ENCODE peak calls at places on chromosomes 1 and 21, in seven cellular contexts. One of them, this sample, is unnamed.

GRCh38 chr21:33169360-33169759 is 60.4 kb upstream of the IFNAR2 start:
- DNase-seq in HCT116: no peak
- DNase-seq in K562: no peak
- DNase-seq in HepG2: no peak
- DNase-seq in GM12878: no peak
- DNase-seq in H1: no peak
- DNase-seq in SK-N-SH: no peak
- DNase-seq in this sample: no peak

GRCh38 chr1:68319907-68320306 is 87.6 kb upstream of the WLS start:
- DNase-seq in HCT116: no peak
- DNase-seq in K562: no peak
- DNase-seq in HepG2: no peak
- DNase-seq in GM12878: no peak
- DNase-seq in H1: no peak
- DNase-seq in SK-N-SH: no peak
- DNase-seq in this sample: no peak

GRCh38 chr21:44666401-44667320 is at the start of gene KRTAP12-2:
- DNase-seq in HCT116: no peak
- DNase-seq in K562: no peak
- DNase-seq in HepG2: no peak
- DNase-seq in GM12878: no peak
- DNase-seq in H1: no peak
- DNase-seq in SK-N-SH: no peak
- DNase-seq in this sample: no peak

GRCh38 chr1:26879793-26880192 is 10.3 kb downstream of the GPN2 start:
- DNase-seq in HCT116: no peak
- DNase-seq in K562: no peak
- DNase-seq in HepG2: no peak
- DNase-seq in GM12878: no peak
- DNase-seq in H1: no peak
- DNase-seq in SK-N-SH: no peak
- DNase-seq in this sample: no peak

GRCh38 chr1:10696977-10697376 is 99.5 kb downstream of the CASZ1 start:
- DNase-seq in HCT116: no peak
- DNase-seq in K562: no peak
- DNase-seq in HepG2: no peak
- DNase-seq in GM12878: no peak
- DNase-seq in H1: no peak
- DNase-seq in SK-N-SH: no peak
- DNase-seq in this sample: no peak

GRCh38 chr1:67952071-67952470 is 98.4 kb downstream of the DIRAS3 start:
- DNase-seq in HCT116: no peak
- DNase-seq in K562: no peak
- DNase-seq in HepG2: no peak
- DNase-seq in GM12878: no peak
- DNase-seq in H1: no peak
- DNase-seq in SK-N-SH: no peak
- DNase-seq in this sample: no peak

GRCh38 chr1:117780981-117781475 is 148.4 kb downstream of the GDAP2 start:
- DNase-seq in HCT116: no peak
- DNase-seq in K562: no peak
- DNase-seq in HepG2: no peak
- DNase-seq in GM12878: no peak
- DNase-seq in H1: no peak
- DNase-seq in SK-N-SH: peak
- DNase-seq in this sample: peak

GRCh38 chr1:28354121-28354520 is 15.4 kb upstream of the PHACTR4 start:
- DNase-seq in HCT116: no peak
- DNase-seq in K562: no peak
- DNase-seq in HepG2: no peak
- DNase-seq in GM12878: no peak
- DNase-seq in H1: no peak
- DNase-seq in SK-N-SH: no peak
- DNase-seq in this sample: no peak

GRCh38 chr1:181442181-181442525 is 41.2 kb upstream of the CACNA1E start:
- DNase-seq in HCT116: no peak
- DNase-seq in K562: no peak
- DNase-seq in HepG2: no peak
- DNase-seq in GM12878: no peak
- DNase-seq in H1: no peak
- DNase-seq in SK-N-SH: no peak
- DNase-seq in this sample: no peak

GRCh38 chr1:225766967-225767413 is 10.6 kb upstream of the SRP9 start:
- DNase-seq in HCT116: no peak
- DNase-seq in K562: peak
- DNase-seq in HepG2: peak
- DNase-seq in GM12878: no peak
- DNase-seq in H1: no peak
- DNase-seq in SK-N-SH: peak
- DNase-seq in this sample: no peak

GRCh38 chr1:35298464-35298863 is 30.0 kb downstream of the ZMYM4 start:
- DNase-seq in HCT116: no peak
- DNase-seq in K562: no peak
- DNase-seq in HepG2: peak
- DNase-seq in GM12878: peak
- DNase-seq in H1: no peak
- DNase-seq in SK-N-SH: peak
- DNase-seq in this sample: peak

GRCh38 chr1:30675761-30676160 is 47.6 kb downstream of the MATN1 start:
- DNase-seq in HCT116: no peak
- DNase-seq in K562: no peak
- DNase-seq in HepG2: no peak
- DNase-seq in GM12878: no peak
- DNase-seq in H1: no peak
- DNase-seq in SK-N-SH: no peak
- DNase-seq in this sample: no peak

GRCh38 chr1:36884801-36885200 is 149.5 kb downstream of the GRIK3 start:
- DNase-seq in HCT116: no peak
- DNase-seq in K562: no peak
- DNase-seq in HepG2: no peak
- DNase-seq in GM12878: no peak
- DNase-seq in H1: no peak
- DNase-seq in SK-N-SH: no peak
- DNase-seq in this sample: no peak

GRCh38 chr1:48923116-48923515 is 146.4 kb upstream of the BEND5 start:
- DNase-seq in HCT116: no peak
- DNase-seq in K562: no peak
- DNase-seq in HepG2: no peak
- DNase-seq in GM12878: no peak
- DNase-seq in H1: no peak
- DNase-seq in SK-N-SH: no peak
- DNase-seq in this sample: no peak

GRCh38 chr1:6646499-6647148 is 22.0 kb downstream of the THAP3 start:
- DNase-seq in HCT116: peak
- DNase-seq in K562: peak
- DNase-seq in HepG2: peak
- DNase-seq in GM12878: no peak
- DNase-seq in H1: no peak
- DNase-seq in SK-N-SH: peak
- DNase-seq in this sample: peak

DNA sequence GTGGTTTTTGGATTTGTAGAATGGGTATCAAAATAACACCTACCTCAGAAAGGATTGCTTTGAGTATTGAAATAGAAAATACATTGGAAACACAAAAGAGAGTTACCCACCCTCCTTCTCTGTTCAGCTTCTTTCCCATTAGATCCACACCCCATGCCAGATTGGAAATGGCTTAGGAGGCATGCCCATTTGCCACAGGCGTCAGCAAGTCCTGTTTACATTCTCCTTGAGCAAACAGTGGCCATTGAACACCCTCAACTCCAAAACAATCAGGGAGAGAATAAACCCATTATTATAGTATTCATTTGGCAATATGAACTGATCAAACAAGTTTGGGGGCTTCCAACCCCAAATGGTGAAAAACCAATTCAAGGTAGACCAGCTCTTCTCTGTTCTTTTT is 2.4 kb downstream of the ELAPOR1 start:
- DNase-seq in HCT116: no peak
- DNase-seq in K562: no peak
- DNase-seq in HepG2: peak
- DNase-seq in GM12878: no peak
- DNase-seq in H1: no peak
- DNase-seq in SK-N-SH: no peak
- DNase-seq in this sample: peak
- TF ChIP-seq JUND in HCT116: no peak
- TF ChIP-seq JUND in K562: no peak
- TF ChIP-seq JUND in HepG2: no peak
- TF ChIP-seq JUND in GM12878: no peak
- TF ChIP-seq JUND in H1: no peak
- TF ChIP-seq JUND in SK-N-SH: no peak
- TF ChIP-seq JUND in this sample: no peak

GRCh38 chr1:212952596-212952995 is 2.3 kb downstream of the VASH2 start:
- DNase-seq in HCT116: no peak
- DNase-seq in K562: no peak
- DNase-seq in HepG2: no peak
- DNase-seq in GM12878: no peak
- DNase-seq in H1: no peak
- DNase-seq in SK-N-SH: peak
- DNase-seq in this sample: no peak

GRCh38 chr1:212949771-212950170 is 570 bp upstream of the VASH2 start:
- DNase-seq in HCT116: no peak
- DNase-seq in K562: no peak
- DNase-seq in HepG2: no peak
- DNase-seq in GM12878: no peak
- DNase-seq in H1: no peak
- DNase-seq in SK-N-SH: no peak
- DNase-seq in this sample: no peak

GRCh38 chr1:212950243-212951057 is at the start of gene VASH2:
- DNase-seq in HCT116: peak
- DNase-seq in K562: peak
- DNase-seq in HepG2: peak
- DNase-seq in GM12878: peak
- DNase-seq in H1: peak
- DNase-seq in SK-N-SH: peak
- DNase-seq in this sample: peak

GRCh38 chr1:212954514-212954913 is 4.2 kb downstream of the VASH2 start:
- DNase-seq in HCT116: no peak
- DNase-seq in K562: no peak
- DNase-seq in HepG2: no peak
- DNase-seq in GM12878: no peak
- DNase-seq in H1: no peak
- DNase-seq in SK-N-SH: no peak
- DNase-seq in this sample: no peak

DNA sequence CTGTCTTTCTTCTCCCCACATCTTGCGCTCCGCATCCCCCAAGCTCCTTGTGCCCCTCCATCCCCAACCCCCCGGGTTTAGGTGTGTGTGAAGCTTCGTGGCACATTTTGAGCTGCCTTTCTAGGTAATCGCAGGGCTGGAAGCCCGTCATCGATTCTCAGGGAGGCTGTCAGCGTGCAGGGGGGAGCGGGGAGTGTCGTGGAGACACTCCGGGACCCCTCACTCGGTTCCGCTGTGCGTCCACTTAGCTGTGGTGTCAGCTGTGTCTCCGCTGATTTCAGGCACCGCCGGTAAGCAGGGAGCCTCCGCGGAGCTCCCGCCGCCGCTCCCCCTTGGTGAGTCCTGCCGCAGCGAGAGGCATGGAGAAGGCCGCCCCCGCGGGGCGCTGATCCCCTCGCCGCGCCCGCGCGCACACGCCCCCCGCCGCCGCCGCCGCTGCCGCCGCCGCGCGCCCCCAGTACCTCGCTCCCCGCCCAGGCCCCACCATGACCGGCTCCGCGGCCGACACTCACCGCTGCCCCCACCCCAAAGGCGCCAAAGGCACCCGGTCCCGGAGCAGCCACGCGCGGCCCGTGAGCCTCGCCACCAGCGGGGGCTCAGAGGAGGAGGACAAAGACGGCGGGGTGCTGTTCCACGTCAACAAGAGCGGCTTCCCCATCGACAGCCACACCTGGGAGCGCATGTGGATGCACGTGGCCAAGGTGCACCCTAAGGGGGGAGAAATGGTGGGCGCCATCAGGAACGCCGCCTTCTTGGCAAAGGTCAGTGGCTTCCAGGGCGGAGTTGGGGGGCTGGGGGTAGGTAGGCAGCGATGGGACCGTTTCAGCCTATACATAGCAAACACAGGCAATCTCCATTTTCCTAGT is 950 bp downstream of the VASH2 start:
- DNase-seq in HCT116: no peak
- DNase-seq in K562: no peak
- DNase-seq in HepG2: no peak
- DNase-seq in GM12878: no peak
- DNase-seq in H1: no peak
- DNase-seq in SK-N-SH: peak
- DNase-seq in this sample: no peak
- TF ChIP-seq JUND in HCT116: no peak
- TF ChIP-seq JUND in K562: no peak
- TF ChIP-seq JUND in HepG2: no peak
- TF ChIP-seq JUND in GM12878: no peak
- TF ChIP-seq JUND in H1: no peak
- TF ChIP-seq JUND in SK-N-SH: no peak
- TF ChIP-seq JUND in this sample: no peak

GRCh38 chr1:75265792-75266191 is 131.6 kb downstream of the LHX8 start:
- DNase-seq in HCT116: peak
- DNase-seq in K562: peak
- DNase-seq in HepG2: peak
- DNase-seq in GM12878: peak
- DNase-seq in H1: no peak
- DNase-seq in SK-N-SH: peak
- DNase-seq in this sample: peak
- TF ChIP-seq JUND in HCT116: no peak
- TF ChIP-seq JUND in K562: no peak
- TF ChIP-seq JUND in HepG2: no peak
- TF ChIP-seq JUND in GM12878: no peak
- TF ChIP-seq JUND in H1: no peak
- TF ChIP-seq JUND in SK-N-SH: no peak
- TF ChIP-seq JUND in this sample: no peak

GRCh38 chr1:113517346-113517745 is 127.0 kb downstream of the MAGI3 start:
- DNase-seq in HCT116: no peak
- DNase-seq in K562: no peak
- DNase-seq in HepG2: peak
- DNase-seq in GM12878: no peak
- DNase-seq in H1: no peak
- DNase-seq in SK-N-SH: no peak
- DNase-seq in this sample: no peak

GRCh38 chr1:113517983-113518382 is 127.7 kb downstream of the MAGI3 start:
- DNase-seq in HCT116: no peak
- DNase-seq in K562: no peak
- DNase-seq in HepG2: no peak
- DNase-seq in GM12878: no peak
- DNase-seq in H1: no peak
- DNase-seq in SK-N-SH: no peak
- DNase-seq in this sample: no peak

GRCh38 chr1:113515498-113515897 is 125.2 kb downstream of the MAGI3 start:
- DNase-seq in HCT116: no peak
- DNase-seq in K562: no peak
- DNase-seq in HepG2: no peak
- DNase-seq in GM12878: no peak
- DNase-seq in H1: no peak
- DNase-seq in SK-N-SH: no peak
- DNase-seq in this sample: peak

DNA sequence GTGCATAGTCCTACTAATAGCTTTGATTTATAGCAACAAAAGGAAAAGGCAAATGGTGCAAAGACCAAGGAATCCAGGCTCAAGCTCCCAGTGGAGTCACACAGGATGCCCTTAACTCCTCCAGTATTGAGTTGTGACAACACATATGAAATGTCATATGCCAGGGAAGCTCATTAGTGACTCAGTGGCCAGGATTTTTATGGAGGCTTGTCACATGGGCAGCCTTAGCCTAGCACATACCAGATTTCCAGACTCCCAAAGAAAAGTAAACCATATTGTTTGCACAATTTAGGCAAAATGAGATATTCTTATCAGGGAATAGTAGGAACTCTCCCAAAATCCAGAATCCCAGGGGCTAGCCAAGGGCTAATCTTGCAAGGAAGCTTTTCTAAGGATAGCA is 129.2 kb downstream of the MAGI3 start:
- DNase-seq in HCT116: no peak
- DNase-seq in K562: no peak
- DNase-seq in HepG2: peak
- DNase-seq in GM12878: no peak
- DNase-seq in H1: no peak
- DNase-seq in SK-N-SH: no peak
- DNase-seq in this sample: no peak
- TF ChIP-seq JUND in HCT116: no peak
- TF ChIP-seq JUND in K562: no peak
- TF ChIP-seq JUND in HepG2: no peak
- TF ChIP-seq JUND in GM12878: no peak
- TF ChIP-seq JUND in H1: no peak
- TF ChIP-seq JUND in SK-N-SH: no peak
- TF ChIP-seq JUND in this sample: no peak